ENCODE peak calls at places on chromosomes 3 and 15, in four cellular contexts. Y, W, L and H are unnamed samples.

GRCh38 chr3:172530566-172530965 is 7.3 kb upstream of the TNFSF10 start:
- DNase-seq in Y (no peak), L (no peak), W (peak), H (no peak)

GRCh38 chr3:36372534-36372935 is 7.8 kb upstream of the STAC start:
- DNase-seq in L (no peak), W (no peak), Y (no peak), H (no peak)

GRCh38 chr15:48993411-48993810 is 29.7 kb upstream of the SHC4 start:
- DNase-seq in L (no peak), Y (no peak), W (no peak), H (no peak)

GRCh38 chr3:178823140-178823539 is 248.5 kb downstream of the ZMAT3 start:
- DNase-seq in Y (no peak), L (no peak), W (no peak), H (no peak)

GRCh38 chr15:43104426-43104825 is 1.4 kb downstream of the UBR1 start:
- DNase-seq in L (no peak), Y (peak), W (peak), H (peak)

GRCh38 chr3:85567074-85567676 is 608.4 kb downstream of the CADM2 start:
- DNase-seq in L (no peak), Y (peak), W (peak), H (no peak)

GRCh38 chr3:132710311-132710710 is 11.9 kb downstream of the NPHP3 start:
- DNase-seq in W (no peak), L (no peak), Y (no peak), H (no peak)

GRCh38 chr15:37109151-37109912 is 9.0 kb upstream of the MEIS2 start:
- DNase-seq in L (no peak), Y (no peak), W (no peak), H (no peak)

GRCh38 chr3:142656595-142656994 is 60.4 kb downstream of the PLS1 start:
- DNase-seq in Y (no peak), L (no peak), W (no peak), H (no peak)

GRCh38 chr3:20043398-20043797 is 3.2 kb downstream of the KAT2B start:
- DNase-seq in W (peak), Y (no peak), L (no peak), H (no peak)

GRCh38 chr3:176296066-176296597 is 901.1 kb downstream of the TBL1XR1 start:
- DNase-seq in W (no peak), Y (no peak), L (no peak), H (no peak)

GRCh38 chr15:48940508-48940907 is 23.2 kb downstream of the SHC4 start:
- DNase-seq in W (peak), Y (no peak), L (peak), H (no peak)

GRCh38 chr15:99437315-99438221 is 128.2 kb upstream of the MEF2A start:
- DNase-seq in Y (no peak), L (no peak), W (no peak), H (no peak)

GRCh38 chr15:80727196-80727595 is 32.1 kb downstream of the ABHD17C start:
- DNase-seq in W (no peak), Y (peak), L (no peak), H (no peak)

GRCh38 chr15:29346998-29347397 is 77.4 kb upstream of the NSMCE3 start:
- DNase-seq in Y (no peak), L (no peak), W (peak), H (no peak)
- TF ChIP-seq SP1 in Y (no peak), L (no peak), W (no peak), H (no peak)

GRCh38 chr3:194339356-194339755 is 11.8 kb downstream of the CPN2 start:
- DNase-seq in L (no peak), Y (no peak), W (peak), H (no peak)
- TF ChIP-seq CTCF in L (no peak), Y (no peak), W (peak), H (peak)

DNA sequence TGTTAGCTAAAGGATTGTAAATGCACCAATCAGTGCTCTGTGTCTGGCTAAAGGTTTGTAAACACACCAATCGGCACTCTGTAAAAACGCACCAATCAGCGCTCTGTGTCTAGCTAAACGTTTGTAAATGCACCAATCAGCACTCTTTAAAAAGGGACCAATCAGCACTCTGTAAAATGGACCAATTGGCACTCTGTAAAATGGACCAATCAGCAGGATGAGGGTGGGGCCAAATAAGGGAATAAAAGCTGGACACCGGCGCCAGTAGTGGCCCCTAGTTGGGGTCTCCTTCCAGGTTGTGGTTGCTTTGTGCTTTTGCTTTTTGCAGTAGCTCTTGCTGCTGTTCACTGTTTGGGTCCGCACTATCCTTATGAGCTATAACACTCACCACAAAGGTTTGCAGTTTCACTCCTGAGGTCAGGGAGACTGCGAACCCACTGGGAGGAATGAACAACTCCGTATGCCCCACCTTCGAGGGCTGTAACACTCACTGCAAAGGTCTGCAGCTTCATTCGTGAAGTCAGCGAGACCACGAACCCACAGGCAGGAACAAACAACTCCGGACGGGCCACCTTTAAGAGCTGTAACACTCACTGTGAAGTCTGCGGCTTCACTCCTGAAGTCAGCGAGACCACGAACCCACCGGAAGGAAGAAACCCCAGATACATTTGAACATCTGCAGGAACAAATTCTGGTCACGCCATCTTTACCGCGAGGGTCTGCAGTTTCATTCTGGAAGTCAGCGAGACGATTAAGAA is 1.1 kb upstream of the SUCLG2 start:
- DNase-seq in Y (peak), W (no peak), L (peak), H (no peak)
- TF ChIP-seq POLR2A in Y (no peak), W (no peak), L (peak), H (no peak)

DNA sequence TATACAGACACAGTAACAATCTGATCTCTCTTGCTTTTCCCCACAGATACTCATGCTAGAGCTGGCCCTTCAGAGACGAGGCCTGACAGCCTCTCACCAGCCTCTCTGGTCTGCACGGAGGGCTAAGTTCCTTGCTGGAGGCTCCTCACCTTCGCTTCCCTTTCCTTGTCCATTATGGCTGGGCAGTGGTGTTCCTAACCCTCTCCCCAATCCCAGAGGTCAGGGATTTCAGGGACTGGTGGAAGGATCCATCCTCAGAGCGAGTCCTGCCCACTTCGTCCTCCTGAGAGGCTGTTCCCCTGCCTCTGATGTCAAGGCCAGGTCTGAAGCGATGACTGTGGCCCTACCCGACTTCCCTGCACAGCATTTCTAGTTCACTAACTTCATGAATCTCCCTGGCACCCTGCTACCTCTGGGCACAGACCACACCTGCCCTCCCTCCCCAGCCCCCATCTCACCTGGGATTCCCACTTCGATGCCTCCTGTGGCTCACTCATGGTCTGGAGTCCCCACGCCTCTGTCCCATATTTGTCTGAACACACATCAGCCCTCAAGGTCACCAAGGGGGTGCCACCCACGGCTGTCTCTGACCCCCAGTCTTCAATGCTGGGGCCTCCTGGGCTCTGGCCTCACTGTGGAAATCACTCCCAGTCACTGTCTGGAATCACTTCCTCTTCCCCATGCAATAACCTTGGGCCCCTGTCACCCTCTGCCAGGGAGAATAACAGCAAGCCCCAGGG is 124.9 kb upstream of the PRR20G start:
- DNase-seq in L (no peak), Y (no peak), W (no peak), H (no peak)
- TF ChIP-seq SP1 in L (no peak), Y (no peak), W (no peak), H (no peak)

DNA sequence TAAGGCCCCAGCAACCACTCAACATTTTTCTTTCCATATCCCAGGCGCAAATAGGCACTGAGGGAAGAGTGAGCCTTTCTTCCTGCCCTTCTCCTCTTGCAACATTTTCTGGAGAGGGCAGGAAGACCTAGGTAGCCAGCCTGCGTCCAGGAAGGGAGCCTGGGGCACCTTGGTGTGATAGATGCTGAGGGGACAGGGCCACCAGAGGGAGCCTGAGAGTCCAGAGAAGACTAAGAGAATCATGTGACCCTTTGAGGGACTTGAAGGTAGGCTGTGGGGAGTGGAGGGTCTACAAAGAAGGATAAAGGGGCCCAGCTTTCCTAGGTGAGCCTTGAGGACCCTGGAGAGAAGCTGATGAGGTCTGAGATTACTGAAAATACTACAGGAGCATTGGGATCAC is 346.6 kb downstream of the CNTN6 start:
- DNase-seq in W (peak), Y (no peak), L (no peak), H (no peak)
- TF ChIP-seq CTCF in W (no peak), Y (no peak), L (peak), H (no peak)

GRCh38 chr15:74955017-74955416 is 1.6 kb downstream of the RPP25 start:
- DNase-seq in L (no peak), Y (no peak), W (no peak), H (no peak)

GRCh38 chr15:74955796-74956647 is 550 bp downstream of the RPP25 start:
- DNase-seq in W (peak), L (no peak), Y (no peak), H (no peak)

GRCh38 chr15:74957301-74958035 is 896 bp upstream of the RPP25 start:
- DNase-seq in L (no peak), Y (no peak), W (no peak), H (no peak)

GRCh38 chr15:74956648-74957300 is at the start of gene RPP25:
- DNase-seq in L (no peak), W (peak), Y (peak), H (peak)

DNA sequence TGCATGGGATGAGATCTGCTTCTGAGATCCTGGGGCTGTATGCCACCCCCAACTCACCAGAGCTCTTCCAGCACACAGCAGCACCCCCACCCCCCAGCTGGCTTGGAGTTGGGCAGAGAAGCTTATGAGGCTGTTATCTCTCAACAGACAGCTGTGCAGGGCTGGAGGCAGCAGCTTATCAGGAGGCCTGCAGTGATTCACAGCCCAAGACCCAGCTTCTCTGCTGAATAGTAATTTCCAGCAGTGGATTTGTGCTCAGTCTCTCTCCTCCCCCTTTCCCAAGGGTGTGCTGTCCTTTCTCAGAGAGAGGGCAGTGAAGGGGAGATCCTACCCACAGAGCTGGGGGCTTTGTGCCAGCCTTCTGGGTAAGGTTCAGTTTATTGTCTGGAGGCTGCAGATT is 2.1 kb downstream of the RPP25 start:
- DNase-seq in W (peak), L (no peak), Y (no peak), H (no peak)
- TF ChIP-seq POLR2A in W (no peak), L (no peak), Y (no peak), H (no peak)

GRCh38 chr15:63729115-63729884 is 104.4 kb downstream of the HERC1 start:
- DNase-seq in Y (no peak), W (no peak), L (no peak), H (no peak)
- TF ChIP-seq SP1 in Y (no peak), W (no peak), L (no peak), H (no peak)